ENCODE peak calls at places on chromosomes 6 and 20, in eight cellular contexts. T is tibial nerve, B is kidney epithelial cell, A is fibroblast of lung, J is choroid plexus epithelial cell, Q is foreskin fibroblast, V is fibroblast of the aortic adventitia, I is IMR-90. C is an unnamed sample.

GRCh38 chr20:39676857-39677351 is 714.8 kb downstream of the DHX35 start:
- DNase-seq in T (no peak), B (no peak), A (peak; percentile 5), J (no peak), Q (peak; percentile 15), V (no peak), I (peak; percentile 3), C (no peak)

GRCh38 chr20:61322151-61322860 is 70.2 kb downstream of the CDH4 start:
- DNase-seq in T (no peak), B (no peak), A (no peak), J (no peak), Q (no peak), V (no peak), I (no peak), C (no peak)

GRCh38 chr6:114435985-114436384 is 93.2 kb upstream of the HS3ST5 start:
- DNase-seq in T (no peak), B (no peak), A (no peak), J (no peak), Q (no peak), V (no peak), I (no peak), C (no peak)

GRCh38 chr6:45160305-45160704 is 167.8 kb upstream of the RUNX2 start:
- DNase-seq in T (no peak), B (no peak), A (no peak), J (no peak), Q (no peak), V (no peak), I (no peak), C (no peak)

GRCh38 chr6:119170427-119171407 is 92.3 kb upstream of the FAM184A start:
- DNase-seq in T (no peak), B (no peak), A (peak; percentile 57), J (peak; percentile 43), Q (peak; percentile 70), V (peak; percentile 92), I (peak; percentile 41), C (no peak)

GRCh38 chr6:46347669-46348068 is 143.6 kb downstream of the RCAN2 start:
- DNase-seq in T (no peak), B (no peak), A (no peak), J (peak; percentile 15), Q (no peak), V (no peak), I (no peak), C (no peak)

GRCh38 chr6:135537782-135538301 is 40.3 kb upstream of the AHI1 start:
- DNase-seq in T (no peak), B (peak; percentile 29), A (peak; percentile 93), J (peak; percentile 84), Q (peak; percentile 85), V (peak; percentile 82), I (peak; percentile 89), C (peak; percentile 63)

GRCh38 chr20:17647391-17648305 is 34.4 kb downstream of the RRBP1 start:
- DNase-seq in T (no peak), B (no peak), A (no peak), J (no peak), Q (no peak), V (no peak), I (no peak), C (no peak)

GRCh38 chr6:53906103-53906502 is 111.3 kb downstream of the LRRC1 start:
- DNase-seq in T (no peak), B (no peak), A (no peak), J (no peak), Q (peak; percentile 34), V (no peak), I (no peak), C (no peak)

GRCh38 chr20:52379723-52380336 is 188.3 kb upstream of the ZFP64 start:
- DNase-seq in T (peak; percentile 44), B (no peak), A (no peak), J (peak; percentile 51), Q (peak; percentile 17), V (peak; percentile 11), I (peak; percentile 17), C (no peak)

GRCh38 chr20:19913927-19914614 is 103.1 kb upstream of the NAA20 start:
- DNase-seq in T (no peak), B (peak; percentile 62), A (peak; percentile 62), J (peak; percentile 33), Q (no peak), V (peak; percentile 26), I (peak; percentile 51), C (no peak)

GRCh38 chr20:1305682-1306081 is 23.3 kb downstream of the SDCBP2 start:
- DNase-seq in T (no peak), B (no peak), A (no peak), J (no peak), Q (no peak), V (no peak), I (no peak), C (no peak)

GRCh38 chr20:51802170-51802745 is at the start of gene SALL4:
- DNase-seq in T (no peak), B (no peak), A (peak; percentile 23), J (peak; percentile 30), Q (peak; percentile 19), V (peak; percentile 8), I (no peak), C (no peak)

GRCh38 chr6:134651519-134651918 is 298.4 kb downstream of the ALDH8A1 start:
- DNase-seq in T (no peak), B (no peak), A (no peak), J (no peak), Q (no peak), V (no peak), I (no peak), C (no peak)

GRCh38 chr20:878511-879307 is 37.4 kb downstream of the ANGPT4 start:
- DNase-seq in T (no peak), B (no peak), A (peak; percentile 11), J (peak; percentile 28), Q (peak; percentile 41), V (peak; percentile 41), I (peak; percentile 20), C (no peak)

GRCh38 chr20:2022163-2022562 is 28.3 kb upstream of the PDYN start:
- DNase-seq in T (no peak), B (no peak), A (no peak), J (peak; percentile 11), Q (no peak), V (no peak), I (no peak), C (no peak)

GRCh38 chr20:15654208-15654649 is 919.0 kb downstream of the KIF16B start:
- DNase-seq in T (peak; percentile 10), B (peak; percentile 19), A (peak; percentile 11), J (peak; percentile 72), Q (peak; percentile 57), V (peak; percentile 20), I (peak; percentile 49), C (no peak)

GRCh38 chr6:3850451-3851203 is 1.5 kb downstream of the FAM50B start:
- DNase-seq in T (no peak), B (no peak), A (no peak), J (no peak), Q (no peak), V (no peak), I (no peak), C (no peak)

DNA sequence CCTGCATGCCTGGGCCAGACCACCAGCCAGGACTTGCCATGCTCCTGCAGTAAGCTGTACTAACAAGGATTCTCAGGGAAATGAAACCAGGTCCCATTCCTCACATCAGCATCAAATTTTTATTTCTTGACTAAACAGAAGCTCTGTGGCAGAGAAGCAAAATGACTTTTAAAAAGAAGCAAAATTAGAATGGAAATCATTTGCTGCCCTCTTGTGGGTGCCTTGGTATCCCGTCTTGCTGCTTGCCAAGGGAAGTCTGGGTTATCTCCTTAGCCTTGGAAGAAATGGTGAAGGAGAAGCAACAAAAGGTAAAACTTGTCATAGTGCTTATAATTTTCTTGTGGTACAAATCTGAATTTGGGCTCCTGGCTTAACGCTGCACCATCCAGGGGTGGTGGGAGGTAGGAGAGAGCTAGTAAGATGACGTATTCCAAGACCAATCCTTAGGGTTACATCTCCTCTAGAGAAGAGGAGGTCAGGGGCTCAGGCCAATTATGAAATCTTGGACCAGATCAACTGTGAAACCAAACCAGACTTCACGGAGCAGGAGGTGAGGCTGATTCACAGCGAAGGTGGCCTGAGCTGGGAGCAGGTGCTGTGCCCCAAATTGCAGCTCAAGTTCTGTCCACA is 107.5 kb downstream of the FAXC start:
- DNase-seq in T (no peak), B (peak; percentile 1), A (peak; percentile 30), J (peak; percentile 67), Q (peak; percentile 32), V (peak; percentile 18), I (peak; percentile 40), C (peak; percentile 5)
- TF ChIP-seq CTCF in T (no peak), B (peak; percentile 58), A (peak; percentile 3), J (peak; percentile 74), Q (peak; percentile 19), V (peak; percentile 29), I (peak; percentile 42), C (peak; percentile 48)

DNA sequence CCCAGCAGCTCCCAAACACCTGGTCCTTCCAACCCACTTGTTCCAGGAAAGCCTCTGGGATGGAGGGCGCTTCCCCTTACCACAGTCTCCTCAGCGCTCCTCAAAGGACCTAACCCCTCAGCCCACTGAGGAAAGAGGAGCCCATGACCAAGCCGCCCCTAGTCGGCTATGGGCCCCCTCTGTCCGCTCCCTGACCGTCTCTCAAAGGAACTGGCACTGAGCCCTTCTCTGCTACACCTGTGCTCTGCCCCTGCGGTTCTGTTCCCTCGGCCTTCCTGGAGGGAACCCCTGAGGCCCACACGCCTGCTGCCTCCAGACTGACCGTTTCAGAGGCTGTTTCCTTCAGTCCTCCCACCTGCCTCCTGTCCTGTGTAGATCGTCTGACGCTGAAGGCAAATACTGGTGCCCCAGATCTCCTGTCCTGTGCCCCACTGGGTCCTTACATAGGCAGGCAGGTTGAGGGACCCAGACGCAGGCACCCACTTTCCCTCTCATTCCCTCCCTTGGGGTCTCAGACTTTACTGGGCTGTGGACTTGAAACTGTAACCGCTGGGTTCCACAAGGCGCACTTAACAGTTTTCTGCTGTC is 1.9 kb upstream of the SLC4A11 start:
- DNase-seq in T (no peak), B (no peak), A (no peak), J (no peak), Q (no peak), V (no peak), I (no peak), C (no peak)
- H3K4me3 ChIP-seq in T (no peak overlapping the region), B (no peak overlapping the region), A (peak overlapping the region; percentile 85), J (no peak overlapping the region), Q (peak overlapping the region; percentile 68), V (peak overlapping the region; percentile 69), I (no peak overlapping the region), C (no peak overlapping the region)

GRCh38 chr6:47633141-47633540 is 65.2 kb upstream of the ADGRF4 start:
- DNase-seq in T (no peak), B (no peak), A (peak; percentile 25), J (peak; percentile 26), Q (peak; percentile 42), V (peak; percentile 34), I (no peak), C (no peak)
- TF ChIP-seq CTCF in T (no peak), B (peak; percentile 35), A (no peak), J (peak; percentile 13), Q (no peak), V (peak; percentile 3), I (no peak), C (no peak)

DNA sequence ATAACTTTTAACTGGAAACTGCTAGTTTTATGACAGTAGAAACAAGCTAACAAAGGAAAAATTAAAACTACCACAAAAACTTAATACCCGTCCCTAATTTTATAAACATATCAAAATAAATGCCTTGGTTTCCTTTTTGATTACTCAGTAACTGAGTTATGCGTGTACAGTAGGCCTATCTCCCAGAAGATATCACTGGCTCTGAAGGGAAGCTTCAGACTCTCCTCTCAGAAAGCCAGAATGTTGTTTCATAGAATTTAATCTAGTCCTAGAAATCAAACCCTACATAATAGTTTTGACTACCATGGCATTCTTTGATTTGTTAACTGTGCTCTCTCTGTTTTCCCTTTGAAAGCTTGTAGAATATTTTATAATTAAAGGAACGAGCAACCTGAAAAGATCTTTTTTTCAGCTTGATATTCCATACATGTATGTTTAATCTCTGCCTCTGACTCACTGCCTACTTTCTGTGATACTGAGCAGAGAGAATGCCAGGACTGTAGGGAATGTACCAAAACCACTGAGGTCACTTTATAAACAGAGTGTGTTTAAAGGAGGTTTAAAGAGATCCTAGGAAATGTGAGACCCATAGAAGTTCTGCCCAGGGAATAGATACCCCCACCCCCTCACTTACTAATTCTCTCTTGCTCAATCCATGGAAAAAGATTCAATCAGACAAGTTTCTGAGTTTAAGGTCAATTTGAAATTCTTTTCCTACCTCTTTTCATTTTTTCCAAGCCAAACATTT is 311.5 kb downstream of the HDGFL1 start:
- DNase-seq in T (no peak), B (peak; percentile 95), A (peak; percentile 99), J (peak; percentile 97), Q (peak; percentile 94), V (peak; percentile 98), I (peak; percentile 99), C (peak; percentile 98)
- H3K4me3 ChIP-seq in T (no peak overlapping the region), B (no peak overlapping the region), A (peak overlapping the region; percentile 9), J (no peak overlapping the region), Q (no peak overlapping the region), V (peak overlapping the region; percentile 39), I (no peak overlapping the region), C (no peak overlapping the region)